ENCODE peak calls at places on chromosomes 4 and X, in four cellular contexts. S is naive thymus-derived CD8-positive, alpha-beta T cell; J is ascending aorta; M is stimulated activated CD4-positive, alpha-beta T cell treated with anti-CD3 and anti-CD28 coated beads, Interleukin-15, amount 100 ng/mL, for 48 hours. H is an unnamed sample.

GRCh38 chrX:69093960-69094935 is 71.0 kb downstream of the PJA1 start:
- DNase-seq in J (no peak), M (peak; percentile 35), S (no peak), H (peak; percentile 62)

GRCh38 chrX:57044226-57044625 is 48.9 kb upstream of the SPIN3 start:
- DNase-seq in J (no peak), M (no peak), S (no peak), H (no peak)

GRCh38 chr4:54005475-54005874 is 58.9 kb downstream of the CHIC2 start:
- DNase-seq in J (no peak), M (no peak), S (no peak), H (no peak)

GRCh38 chrX:133214316-133214715 is 3.8 kb downstream of the TFDP3 start:
- DNase-seq in J (no peak), M (no peak), S (no peak), H (no peak)

GRCh38 chr4:158020175-158020574 is 152.7 kb downstream of the GASK1B start:
- DNase-seq in J (no peak), M (no peak), S (no peak), H (peak; percentile 6)

GRCh38 chrX:103464071-103464773 is 55.1 kb downstream of the RAB40A start:
- DNase-seq in S (peak; percentile 4), J (no peak), M (no peak), H (peak; percentile 34)

GRCh38 chr4:169335331-169335730 is 64.6 kb upstream of the SH3RF1 start:
- DNase-seq in M (no peak), J (no peak), S (no peak), H (no peak)

GRCh38 chrX:102978594-102978993 is 41.5 kb downstream of the RAB40AL start:
- DNase-seq in J (no peak), M (no peak), S (no peak), H (no peak)

GRCh38 chrX:133935096-133935495 is 50.3 kb downstream of the GPC3 start:
- DNase-seq in M (no peak), J (no peak), S (no peak), H (no peak)

GRCh38 chr4:128635141-128635911 is 174.2 kb upstream of the JADE1 start:
- DNase-seq in J (peak; percentile 39), S (no peak), M (no peak), H (peak; percentile 75)

GRCh38 chr4:39568805-39569204 is 41.6 kb upstream of the UGDH start:
- DNase-seq in M (no peak), S (no peak), J (no peak), H (no peak)

GRCh38 chrX:139691493-139691842 is 16.5 kb downstream of the MCF2 start:
- DNase-seq in S (no peak), M (no peak), J (no peak), H (no peak)

GRCh38 chr4:3705236-3705987 is 60.8 kb upstream of the ADRA2C start:
- DNase-seq in S (no peak), J (no peak), M (no peak), H (no peak)

GRCh38 chrX:35665311-35665710 is 132.8 kb upstream of the MAGEB16 start:
- DNase-seq in M (no peak), J (no peak), S (no peak), H (no peak)

GRCh38 chrX:44344687-44345086 is 1.2 kb upstream of the EFHC2 start:
- DNase-seq in S (no peak), J (no peak), M (no peak), H (no peak)

GRCh38 chr4:26867914-26868684 is 7.5 kb downstream of the STIM2 start:
- DNase-seq in M (no peak), J (no peak), S (no peak), H (no peak)

GRCh38 chr4:186758929-186759682 is 35.5 kb upstream of the FAT1 start:
- DNase-seq in M (no peak), S (no peak), J (no peak), H (no peak)

GRCh38 chr4:6393544-6394475 is 78.6 kb downstream of the PPP2R2C start:
- DNase-seq in J (no peak), M (no peak), S (no peak), H (no peak)

GRCh38 chr4:168411318-168412150 is 68.8 kb downstream of the DDX60L start:
- DNase-seq in M (no peak), S (no peak), J (no peak), H (no peak)

H was measured in Ammon's horn.